ENCODE peak calls at places on chromosomes 11 and 22, in six cellular contexts. U is HepG2, H is fibroblast of lung, S is A549, Q is gastrocnemius medialis, W is hepatocyte. J is an unnamed sample. For H3K4me1, the result is how much of the 10 kb centered on the place peaks cover.

GRCh38 chr11:116636341-116636968 is 136.3 kb downstream of the BUD13 start:
- DNase-seq in U (no peak), H (no peak), S (no peak), Q (no peak), W (no peak), J (no peak)

GRCh38 chr11:105149477-105149876 is 9.9 kb upstream of the CARD18 start:
- DNase-seq in U (no peak), H (no peak), S (no peak), Q (no peak), W (no peak), J (no peak)

GRCh38 chr11:100889758-100890157 is 202.7 kb downstream of the ARHGAP42 start:
- DNase-seq in U (no peak), H (no peak), S (no peak), Q (no peak), W (no peak), J (no peak)

GRCh38 chr11:130710442-130711101 is 205.7 kb downstream of the SNX19 start:
- DNase-seq in U (no peak), H (peak), S (no peak), Q (no peak), W (no peak), J (no peak)

GRCh38 chr22:22040472-22040871 is 57.9 kb upstream of the TOP3B start:
- DNase-seq in U (no peak), H (no peak), S (no peak), Q (no peak), W (no peak), J (no peak)

GRCh38 chr11:66743271-66743968 is 14.4 kb upstream of the SPTBN2 start:
- DNase-seq in U (no peak), H (no peak), S (peak), Q (no peak), W (no peak), J (no peak)

GRCh38 chr11:11836676-11837231 is 5.0 kb upstream of the USP47 start:
- DNase-seq in U (no peak), H (no peak), S (no peak), Q (no peak), W (no peak), J (no peak)

GRCh38 chr22:48670317-48670716 is 1157.4 kb downstream of the BRD1 start:
- DNase-seq in U (no peak), H (no peak), S (no peak), Q (no peak), W (no peak), J (no peak)

GRCh38 chr11:6635082-6635932 is 16.1 kb upstream of the TPP1 start:
- DNase-seq in U (peak), H (peak), S (no peak), Q (no peak), W (peak), J (no peak)

GRCh38 chr11:116422976-116423375 is 349.8 kb downstream of the BUD13 start:
- DNase-seq in U (peak), H (no peak), S (no peak), Q (no peak), W (no peak), J (no peak)

GRCh38 chr22:32326647-32327046 is 31.0 kb upstream of the RFPL3 start:
- DNase-seq in U (no peak), H (no peak), S (no peak), Q (no peak), W (no peak), J (no peak)

GRCh38 chr22:32127904-32128303 is 31.2 kb downstream of the C22orf42 start:
- DNase-seq in U (no peak), H (no peak), S (no peak), Q (no peak), W (no peak), J (no peak)

GRCh38 chr11:64568041-64568571 is 22.9 kb upstream of the SLC22A12 start:
- DNase-seq in U (no peak), H (no peak), S (no peak), Q (no peak), W (no peak), J (no peak)

GRCh38 chr22:35894937-35895708 is 133.5 kb downstream of the RBFOX2 start:
- DNase-seq in U (no peak), H (peak), S (peak), Q (peak), W (peak), J (no peak)

GRCh38 chr11:114291847-114292680 is 4.1 kb upstream of the NNMT start:
- DNase-seq in U (no peak), H (peak), S (peak), Q (no peak), W (no peak), J (no peak)

GRCh38 chr11:111730871-111731591 is 35.2 kb downstream of the PPP2R1B start:
- DNase-seq in U (no peak), H (peak), S (peak), Q (peak), W (peak), J (no peak)

GRCh38 chr11:84289381-84289906 is 1003.3 kb upstream of the CCDC90B start:
- DNase-seq in U (no peak), H (peak), S (no peak), Q (no peak), W (peak), J (no peak)

GRCh38 chr11:105202844-105203548 is 63.4 kb upstream of the CARD18 start:
- DNase-seq in U (peak), H (no peak), S (peak), Q (no peak), W (peak), J (no peak)

GRCh38 chr11:131253142-131253884 is 117.1 kb upstream of the NTM start:
- DNase-seq in U (no peak), H (no peak), S (no peak), Q (no peak), W (no peak), J (no peak)

GRCh38 chr22:28398355-28398754 is 281.3 kb downstream of the TTC28 start:
- DNase-seq in U (no peak), H (no peak), S (no peak), Q (no peak), W (no peak), J (no peak)

GRCh38 chr22:36868546-36868945 is 7.7 kb downstream of the NCF4 start:
- DNase-seq in U (no peak), H (no peak), S (no peak), Q (no peak), W (no peak), J (no peak)

GRCh38 chr11:62506413-62506940 is 40.1 kb downstream of the AHNAK start:
- DNase-seq in U (no peak), H (no peak), S (no peak), Q (no peak), W (no peak), J (no peak)

GRCh38 chr22:41177040-41177625 is 28.0 kb upstream of the L3MBTL2 start:
- DNase-seq in U (no peak), H (no peak), S (no peak), Q (no peak), W (no peak), J (no peak)

GRCh38 chr11:123183391-123184099 is 11.5 kb downstream of the CLMP start:
- DNase-seq in U (no peak), H (no peak), S (no peak), Q (no peak), W (no peak), J (no peak)

GRCh38 chr22:28142361-28142801 is 223.3 kb upstream of the PITPNB start:
- DNase-seq in U (peak), H (peak), S (no peak), Q (peak), W (peak), J (no peak)

GRCh38 chr11:75560644-75561043 is 1.4 kb upstream of the SERPINH1 start:
- DNase-seq in U (no peak), H (no peak), S (no peak), Q (no peak), W (no peak), J (no peak)
- H3K4me1 ChIP-seq in U (half or more), H (under half), S (half or more), Q (half or more), W (half or more), J (half or more)

DNA sequence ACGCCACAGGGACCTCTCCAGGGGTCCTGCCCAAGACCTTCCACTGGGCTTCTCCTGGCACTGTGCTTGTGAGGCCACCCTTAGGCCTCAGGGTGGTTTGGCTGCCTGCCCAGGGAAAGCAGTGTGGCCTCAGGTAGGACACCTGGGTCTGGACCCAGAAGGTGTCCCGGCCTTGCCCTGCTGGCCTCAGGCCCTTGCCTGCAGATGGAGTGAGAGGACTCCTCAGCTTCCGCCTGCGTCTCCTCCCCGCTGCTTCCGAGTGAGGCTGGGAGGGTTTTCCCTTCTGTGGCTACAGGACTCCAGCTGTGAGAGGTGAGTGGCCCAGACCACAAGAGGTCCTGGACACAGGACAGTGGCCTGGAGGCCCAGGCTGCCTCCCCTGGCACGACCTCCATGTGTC is 60.4 kb downstream of the WNT7B start:
- DNase-seq in U (no peak), H (no peak), S (peak), Q (no peak), W (no peak), J (no peak)
- H3K4me3 ChIP-seq in U (no peak), H (no peak), S (no peak), Q (no peak), W (no peak), J (no peak)

GRCh38 chr22:19628038-19628776 is 86.1 kb upstream of the SEPTIN5 start:
- DNase-seq in U (no peak), H (no peak), S (no peak), Q (no peak), W (no peak), J (no peak)

GRCh38 chr22:19629331-19629719 is 85.0 kb upstream of the SEPTIN5 start:
- DNase-seq in U (no peak), H (no peak), S (no peak), Q (no peak), W (no peak), J (peak)

GRCh38 chr22:19630614-19631013 is 83.7 kb upstream of the SEPTIN5 start:
- DNase-seq in U (no peak), H (no peak), S (no peak), Q (no peak), W (no peak), J (no peak)

GRCh38 chr22:19631899-19632670 is 82.2 kb upstream of the SEPTIN5 start:
- DNase-seq in U (peak), H (peak), S (peak), Q (no peak), W (peak), J (no peak)

GRCh38 chr22:19629720-19630419 is 84.4 kb upstream of the SEPTIN5 start:
- DNase-seq in U (peak), H (peak), S (peak), Q (peak), W (peak), J (no peak)
- TF ChIP-seq CTCF in U (peak), H (peak), S (peak), Q (peak), W (peak), J (peak)

GRCh38 chr22:39661501-39661841 is 90.9 kb downstream of the CACNA1I start:
- DNase-seq in U (no peak), H (no peak), S (no peak), Q (no peak), W (no peak), J (no peak)

GRCh38 chr22:39664485-39665200 is 94.1 kb downstream of the CACNA1I start:
- DNase-seq in U (no peak), H (no peak), S (no peak), Q (no peak), W (peak), J (no peak)

GRCh38 chr22:39663751-39664150 is 93.2 kb downstream of the CACNA1I start:
- DNase-seq in U (no peak), H (no peak), S (peak), Q (no peak), W (no peak), J (no peak)

GRCh38 chr22:39662677-39663034 is 92.1 kb downstream of the CACNA1I start:
- DNase-seq in U (no peak), H (no peak), S (no peak), Q (no peak), W (no peak), J (no peak)

GRCh38 chr22:39661842-39662676 is 91.5 kb downstream of the CACNA1I start:
- DNase-seq in U (no peak), H (no peak), S (no peak), Q (no peak), W (peak), J (no peak)
- H3K4me1 ChIP-seq in U (under half), H (under half), S (under half), Q (under half), W (under half), J (under half)

GRCh38 chr11:288328-289144 is at the start of gene PGGHG:
- DNase-seq in U (no peak), H (no peak), S (no peak), Q (no peak), W (peak), J (peak)

GRCh38 chr11:290621-291231 is 1.8 kb downstream of the PGGHG start:
- DNase-seq in U (no peak), H (no peak), S (no peak), Q (no peak), W (no peak), J (no peak)

GRCh38 chr11:291281-292210 is 2.6 kb downstream of the PGGHG start:
- DNase-seq in U (no peak), H (no peak), S (no peak), Q (no peak), W (no peak), J (no peak)

GRCh38 chr11:289145-289705 is 299 bp downstream of the PGGHG start:
- DNase-seq in U (no peak), H (no peak), S (no peak), Q (no peak), W (no peak), J (no peak)

GRCh38 chr11:289706-290620 is 1.0 kb downstream of the PGGHG start:
- DNase-seq in U (no peak), H (no peak), S (no peak), Q (no peak), W (no peak), J (no peak)
- H3K4me3 ChIP-seq in U (peak), H (peak), S (peak), Q (peak), W (no peak), J (peak)

DNA sequence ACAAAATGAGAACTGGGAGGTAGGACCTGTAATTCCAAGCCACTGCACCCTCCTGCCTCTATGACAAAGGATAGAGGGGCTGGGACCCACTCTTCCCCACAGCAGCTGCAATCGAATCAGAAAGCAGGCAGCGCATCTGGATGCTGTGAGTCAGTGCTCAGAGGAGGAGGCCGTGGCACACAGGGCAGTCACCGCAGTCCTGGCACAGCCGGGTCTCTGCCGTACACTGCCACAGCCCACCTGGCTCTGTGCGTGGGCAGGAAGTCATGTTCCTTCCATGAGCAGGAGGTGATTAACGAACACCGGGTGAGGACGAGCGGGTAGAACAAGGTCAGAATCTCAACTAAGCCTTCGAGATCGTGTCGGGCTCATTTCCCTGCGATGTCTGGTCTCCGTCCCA is 30.2 kb upstream of the PPFIA1 start:
- DNase-seq in U (no peak), H (no peak), S (no peak), Q (no peak), W (no peak), J (no peak)
- TF ChIP-seq CTCF in U (no peak), H (no peak), S (no peak), Q (no peak), W (no peak), J (no peak)